ENCODE peak calls at places on chromosomes 7 and 10, in seven cellular contexts. C is GOT3; R is spleen; B is left lung; T is body of pancreas; O is HFFc6; D is stimulated activated CD4-positive, alpha-beta T cell treated with anti-CD3 and anti-CD28 coated beads, Interleukin-2, amount 100 ng/mL, for 48 hours. X is an unnamed sample.

GRCh38 chr10:29285624-29286051 is 3.2 kb upstream of the LYZL1 start:
- DNase-seq in R (no peak), B (no peak), T (no peak), D (no peak), O (no peak), C (no peak), X (no peak)

GRCh38 chr10:35025916-35026315 is 64.2 kb downstream of the CUL2 start:
- DNase-seq in O (peak; percentile 68), T (no peak), C (no peak), D (no peak), R (no peak), B (no peak), X (no peak)

GRCh38 chr7:3559178-3559765 is 258.2 kb downstream of the SDK1 start:
- DNase-seq in C (no peak), O (no peak), R (no peak), T (peak; percentile 59), B (no peak), D (no peak), X (no peak)

GRCh38 chr10:45243261-45243660 is 72.1 kb downstream of the OR13A1 start:
- DNase-seq in D (no peak), B (no peak), O (no peak), C (no peak), T (no peak), R (no peak), X (no peak)

GRCh38 chr10:59499460-59499859 is 137.1 kb upstream of the FAM13C start:
- DNase-seq in D (no peak), O (no peak), B (no peak), C (no peak), T (no peak), R (no peak), X (peak; percentile 5)

GRCh38 chr7:11416641-11417040 is 415.4 kb downstream of the THSD7A start:
- DNase-seq in D (no peak), C (no peak), B (no peak), O (no peak), R (no peak), T (no peak), X (no peak)

GRCh38 chr10:126133906-126134703 is 237.7 kb downstream of the FANK1 start:
- DNase-seq in D (no peak), C (no peak), O (peak; percentile 75), R (no peak), T (no peak), B (no peak), X (no peak)

GRCh38 chr7:141072548-141073172 is 1.2 kb upstream of the TMEM178B start:
- DNase-seq in C (no peak), O (peak; percentile 69), B (no peak), D (peak; percentile 18), T (peak; percentile 52), R (no peak), X (peak; percentile 95)

GRCh38 chr7:95794917-95795515 is 22.7 kb downstream of the DYNC1I1 start:
- DNase-seq in O (no peak), B (no peak), C (no peak), T (no peak), R (no peak), D (no peak), X (peak; percentile 28)

GRCh38 chr10:65340340-65340739 is 1585.5 kb upstream of the LRRTM3 start:
- DNase-seq in T (no peak), R (no peak), O (no peak), B (no peak), C (no peak), D (no peak), X (no peak)

GRCh38 chr7:43004076-43004475 is 71.9 kb downstream of the MRPL32 start:
- DNase-seq in T (no peak), O (no peak), B (no peak), D (no peak), R (no peak), C (no peak), X (no peak)

GRCh38 chr10:99530108-99531025 is 2.4 kb upstream of the NKX2-3 start:
- DNase-seq in B (no peak), O (no peak), D (no peak), T (no peak), C (no peak), R (peak; percentile 85), X (no peak)

GRCh38 chr7:132138817-132139216 is 437.5 kb downstream of the PLXNA4 start:
- DNase-seq in C (no peak), D (no peak), T (no peak), B (no peak), R (no peak), O (no peak), X (no peak)